ENCODE peak calls at places on chromosome X, in four cellular contexts. N, Z, B and D are unnamed samples.
A peak's percentile ranks its signal among the peaks of the same experiment; 100 is the strongest.

GRCh38 chrX:55201930-55202579 is 18.1 kb upstream of the PAGE5 start:
- DNase-seq in N (no peak), Z (no peak), B (no peak), D (no peak)

GRCh38 chrX:39736219-39737211 is 361.2 kb downstream of the BCOR start:
- DNase-seq in N (no peak), Z (no peak), B (no peak), D (peak; percentile 35)

GRCh38 chrX:39298821-39299220 is 497.6 kb downstream of the MID1IP1 start:
- DNase-seq in N (no peak), Z (no peak), B (no peak), D (no peak)

GRCh38 chrX:23898412-23898959 is 9.3 kb downstream of the APOO start:
- DNase-seq in N (no peak), Z (no peak), B (no peak), D (no peak)

GRCh38 chrX:44944894-44945293 is 71.9 kb downstream of the KDM6A start:
- DNase-seq in N (no peak), Z (no peak), B (no peak), D (no peak)

GRCh38 chrX:8783100-8784098 is 17.8 kb downstream of the FAM9A start:
- DNase-seq in N (peak; percentile 6), Z (peak; percentile 52), B (no peak), D (peak; percentile 41)

GRCh38 chrX:25555521-25555920 is 539.8 kb upstream of the ARX start:
- DNase-seq in N (no peak), Z (no peak), B (no peak), D (no peak)

GRCh38 chrX:20571611-20572010 is 304.9 kb upstream of the RPS6KA3 start:
- DNase-seq in N (no peak), Z (no peak), B (no peak), D (no peak)

GRCh38 chrX:19883878-19884277 is 3.5 kb downstream of the SH3KBP1 start:
- DNase-seq in N (no peak), Z (no peak), B (peak; percentile 43), D (no peak)

GRCh38 chrX:149314031-149314430 is 191.1 kb downstream of the IDS start:
- DNase-seq in N (no peak), Z (no peak), B (no peak), D (no peak)

GRCh38 chrX:129678881-129679195 is 24.1 kb upstream of the APLN start:
- DNase-seq in N (no peak), Z (no peak), B (no peak), D (no peak)

GRCh38 chrX:110853610-110854009 is 58.0 kb upstream of the CHRDL1 start:
- DNase-seq in N (no peak), Z (no peak), B (no peak), D (peak; percentile 20)
- TF ChIP-seq YY1 in N (no peak), Z (no peak), B (no peak), D (no peak)

GRCh38 chrX:155995476-155995875 is 2.0 kb upstream of the IL9R start:
- DNase-seq in N (no peak), Z (no peak), B (no peak), D (no peak)

GRCh38 chrX:155998116-155998515 is 620 bp downstream of the IL9R start:
- DNase-seq in N (no peak), Z (no peak), B (no peak), D (no peak)

GRCh38 chrX:156000361-156000926 is 2.9 kb downstream of the IL9R start:
- DNase-seq in N (no peak), Z (no peak), B (no peak), D (no peak)

GRCh38 chrX:155998761-155999510 is 1.4 kb downstream of the IL9R start:
- DNase-seq in N (no peak), Z (no peak), B (no peak), D (no peak)

DNA sequence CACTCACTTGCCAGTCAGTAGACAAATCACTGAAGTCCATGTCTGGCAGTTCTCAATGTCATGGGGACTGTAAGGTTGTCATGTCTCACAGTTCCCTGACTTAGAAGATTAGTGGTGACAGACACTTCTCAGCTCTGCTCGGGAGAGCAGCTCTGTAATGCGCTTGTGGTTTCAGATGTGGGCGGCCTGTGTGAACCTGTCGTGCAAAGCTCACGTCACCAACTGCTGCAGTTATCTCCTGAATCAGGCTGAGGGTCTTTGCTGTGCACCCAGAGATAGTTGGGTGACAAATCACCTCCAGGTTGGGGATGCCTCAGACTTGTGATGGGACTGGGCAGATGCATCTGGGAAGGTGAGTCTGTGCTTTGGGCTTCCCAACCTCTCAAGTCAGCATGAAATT is at the start of gene IL9R:
- DNase-seq in N (no peak), Z (peak; percentile 75), B (no peak), D (no peak)
- TF ChIP-seq ELF1 in N (no peak), Z (no peak), B (no peak), D (no peak)

DNA sequence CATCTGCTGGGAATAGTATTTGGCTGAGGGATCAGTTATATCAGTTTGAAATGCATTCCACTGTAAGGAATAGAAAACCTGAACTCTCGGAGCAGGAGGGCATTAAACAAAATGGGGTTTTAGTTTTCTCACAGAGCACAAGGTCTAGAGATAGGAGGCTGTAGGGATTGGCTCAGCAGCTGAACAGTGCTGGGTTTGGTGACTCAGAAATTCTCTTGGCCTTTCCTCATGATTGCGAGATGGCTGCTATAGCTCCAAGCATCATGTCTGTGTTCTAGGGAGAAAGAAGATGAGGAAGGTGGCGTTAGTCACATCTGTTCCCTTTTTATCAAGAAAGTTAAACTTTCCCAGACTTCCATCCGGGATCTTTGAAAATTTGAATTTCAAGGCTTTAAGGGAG is 177.3 kb downstream of the NHS start:
- DNase-seq in N (no peak), Z (no peak), B (no peak), D (no peak)
- TF ChIP-seq YY1 in N (no peak), Z (no peak), B (no peak), D (no peak)

GRCh38 chrX:35886135-35886534 is 33.4 kb upstream of the CFAP47 start:
- DNase-seq in N (no peak), Z (no peak), B (no peak), D (no peak)

GRCh38 chrX:35890699-35891098 is 28.8 kb upstream of the CFAP47 start:
- DNase-seq in N (peak; percentile 46), Z (peak; percentile 58), B (no peak), D (peak; percentile 38)
- TF ChIP-seq ELF1 in N (no peak), Z (peak; percentile 57), B (no peak), D (peak; percentile 70)

DNA sequence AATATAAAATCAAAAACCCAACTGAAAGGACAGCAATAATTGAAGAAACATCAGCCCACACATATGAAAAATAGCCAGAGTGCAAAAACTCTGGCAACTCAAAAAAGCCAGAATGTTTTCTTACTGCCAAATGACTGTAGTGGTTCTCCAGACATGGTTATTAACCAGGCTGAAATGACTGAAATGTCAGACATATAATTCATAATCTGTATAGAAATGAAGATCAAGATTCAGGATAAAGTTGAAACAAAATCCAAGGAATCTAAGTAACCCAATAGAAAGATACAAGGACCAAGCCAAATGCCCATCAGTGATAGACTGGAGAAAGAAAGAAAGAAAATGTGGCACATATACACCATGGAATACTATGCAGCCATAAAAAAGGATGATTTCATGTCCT is 553.3 kb upstream of the KLHL4 start:
- DNase-seq in N (no peak), Z (no peak), B (no peak), D (no peak)
- TF ChIP-seq YY1 in N (no peak), Z (no peak), B (no peak), D (no peak)